ENCODE peak calls at places on chromosomes 13 and 19, in nine cellular contexts. One of them, this sample, is unnamed.
A peak's percentile ranks its signal among the peaks of the same experiment; 100 is the strongest.

GRCh38 chr19:50725218-50725931 is 2.2 kb downstream of the CLEC11A start:
- DNase-seq in tibial nerve: no peak
- DNase-seq in neural progenitor cell: no peak
- DNase-seq in cardiac muscle cell: no peak
- DNase-seq in colonic mucosa: no peak
- DNase-seq in suprapubic skin: no peak
- DNase-seq in right atrium auricular region: no peak
- DNase-seq in GM12865: no peak
- DNase-seq in transverse colon: no peak
- DNase-seq in this sample: no peak

GRCh38 chr13:58619396-58620113 is 988.0 kb downstream of the PCDH17 start:
- DNase-seq in suprapubic skin: no peak
- DNase-seq in cardiac muscle cell: no peak
- DNase-seq in transverse colon: no peak
- DNase-seq in right atrium auricular region: no peak
- DNase-seq in colonic mucosa: no peak
- DNase-seq in GM12865: peak; percentile 1
- DNase-seq in tibial nerve: no peak
- DNase-seq in neural progenitor cell: peak; percentile 46
- DNase-seq in this sample: no peak

GRCh38 chr13:24630121-24630520 is 50.1 kb upstream of the ATP12A start:
- DNase-seq in tibial nerve: no peak
- DNase-seq in GM12865: no peak
- DNase-seq in suprapubic skin: no peak
- DNase-seq in colonic mucosa: no peak
- DNase-seq in neural progenitor cell: no peak
- DNase-seq in transverse colon: no peak
- DNase-seq in right atrium auricular region: no peak
- DNase-seq in cardiac muscle cell: no peak
- DNase-seq in this sample: no peak

GRCh38 chr13:29540799-29541198 is 54.7 kb downstream of the SLC7A1 start:
- DNase-seq in right atrium auricular region: no peak
- DNase-seq in colonic mucosa: no peak
- DNase-seq in tibial nerve: no peak
- DNase-seq in GM12865: no peak
- DNase-seq in suprapubic skin: no peak
- DNase-seq in transverse colon: no peak
- DNase-seq in cardiac muscle cell: no peak
- DNase-seq in neural progenitor cell: no peak
- DNase-seq in this sample: no peak

GRCh38 chr19:55487884-55488687 is at the start of gene SSC5D:
- DNase-seq in colonic mucosa: no peak
- DNase-seq in right atrium auricular region: no peak
- DNase-seq in cardiac muscle cell: no peak
- DNase-seq in suprapubic skin: no peak
- DNase-seq in tibial nerve: no peak
- DNase-seq in transverse colon: no peak
- DNase-seq in neural progenitor cell: peak; percentile 61
- DNase-seq in GM12865: no peak
- DNase-seq in this sample: no peak

GRCh38 chr19:48053856-48054255 is 10.0 kb upstream of the CABP5 start:
- DNase-seq in tibial nerve: no peak
- DNase-seq in transverse colon: no peak
- DNase-seq in suprapubic skin: no peak
- DNase-seq in GM12865: no peak
- DNase-seq in neural progenitor cell: no peak
- DNase-seq in right atrium auricular region: no peak
- DNase-seq in cardiac muscle cell: no peak
- DNase-seq in colonic mucosa: no peak
- DNase-seq in this sample: peak; percentile 83

GRCh38 chr19:52231154-52231565 is 38.2 kb upstream of the ZNF766 start:
- DNase-seq in right atrium auricular region: no peak
- DNase-seq in transverse colon: no peak
- DNase-seq in GM12865: no peak
- DNase-seq in tibial nerve: no peak
- DNase-seq in cardiac muscle cell: no peak
- DNase-seq in suprapubic skin: no peak
- DNase-seq in neural progenitor cell: no peak
- DNase-seq in colonic mucosa: no peak
- DNase-seq in this sample: peak; percentile 54

GRCh38 chr19:39293394-39293793 is 2.8 kb upstream of the IFNL1 start:
- DNase-seq in cardiac muscle cell: no peak
- DNase-seq in right atrium auricular region: no peak
- DNase-seq in tibial nerve: no peak
- DNase-seq in neural progenitor cell: no peak
- DNase-seq in GM12865: no peak
- DNase-seq in suprapubic skin: no peak
- DNase-seq in transverse colon: no peak
- DNase-seq in colonic mucosa: no peak
- DNase-seq in this sample: no peak

GRCh38 chr13:73440296-73440895 is 381.6 kb downstream of the KLF5 start:
- DNase-seq in suprapubic skin: no peak
- DNase-seq in right atrium auricular region: no peak
- DNase-seq in neural progenitor cell: peak; percentile 27
- DNase-seq in colonic mucosa: peak; percentile 41
- DNase-seq in transverse colon: no peak
- DNase-seq in GM12865: no peak
- DNase-seq in cardiac muscle cell: no peak
- DNase-seq in tibial nerve: no peak
- DNase-seq in this sample: peak; percentile 45

GRCh38 chr19:16032509-16033135 is 43.7 kb upstream of the TPM4 start:
- DNase-seq in colonic mucosa: no peak
- DNase-seq in GM12865: no peak
- DNase-seq in transverse colon: no peak
- DNase-seq in cardiac muscle cell: no peak
- DNase-seq in suprapubic skin: no peak
- DNase-seq in neural progenitor cell: no peak
- DNase-seq in tibial nerve: no peak
- DNase-seq in right atrium auricular region: no peak
- DNase-seq in this sample: no peak

GRCh38 chr19:13850910-13851753 is 25.8 kb upstream of the NANOS3 start:
- DNase-seq in transverse colon: peak; percentile 86
- DNase-seq in GM12865: no peak
- DNase-seq in right atrium auricular region: peak; percentile 95
- DNase-seq in neural progenitor cell: no peak
- DNase-seq in tibial nerve: peak; percentile 80
- DNase-seq in suprapubic skin: peak; percentile 97
- DNase-seq in cardiac muscle cell: no peak
- DNase-seq in colonic mucosa: peak; percentile 80
- DNase-seq in this sample: peak; percentile 94

GRCh38 chr13:51834581-51835158 is 10.3 kb downstream of the TMEM272 start:
- DNase-seq in suprapubic skin: no peak
- DNase-seq in cardiac muscle cell: no peak
- DNase-seq in GM12865: no peak
- DNase-seq in colonic mucosa: no peak
- DNase-seq in right atrium auricular region: no peak
- DNase-seq in neural progenitor cell: peak; percentile 18
- DNase-seq in transverse colon: no peak
- DNase-seq in tibial nerve: no peak
- DNase-seq in this sample: no peak

GRCh38 chr13:57627663-57628062 is 3.9 kb upstream of the PCDH17 start:
- DNase-seq in colonic mucosa: no peak
- DNase-seq in GM12865: peak; percentile 11
- DNase-seq in transverse colon: no peak
- DNase-seq in right atrium auricular region: no peak
- DNase-seq in suprapubic skin: no peak
- DNase-seq in neural progenitor cell: peak; percentile 26
- DNase-seq in cardiac muscle cell: peak; percentile 50
- DNase-seq in tibial nerve: no peak
- DNase-seq in this sample: peak; percentile 39

GRCh38 chr19:50371914-50372475 is 4.3 kb upstream of the NR1H2 start:
- DNase-seq in colonic mucosa: no peak
- DNase-seq in transverse colon: no peak
- DNase-seq in suprapubic skin: no peak
- DNase-seq in tibial nerve: no peak
- DNase-seq in neural progenitor cell: no peak
- DNase-seq in cardiac muscle cell: no peak
- DNase-seq in GM12865: no peak
- DNase-seq in right atrium auricular region: no peak
- DNase-seq in this sample: peak; percentile 26

GRCh38 chr19:3456925-3457530 is 23.3 kb downstream of the SMIM24 start:
- DNase-seq in transverse colon: no peak
- DNase-seq in suprapubic skin: no peak
- DNase-seq in colonic mucosa: no peak
- DNase-seq in right atrium auricular region: no peak
- DNase-seq in cardiac muscle cell: no peak
- DNase-seq in GM12865: no peak
- DNase-seq in tibial nerve: no peak
- DNase-seq in neural progenitor cell: no peak
- DNase-seq in this sample: no peak

GRCh38 chr13:57624565-57625435 is 6.7 kb upstream of the PCDH17 start:
- DNase-seq in tibial nerve: no peak
- DNase-seq in cardiac muscle cell: peak; percentile 87
- DNase-seq in colonic mucosa: no peak
- DNase-seq in GM12865: peak; percentile 47
- DNase-seq in suprapubic skin: no peak
- DNase-seq in right atrium auricular region: no peak
- DNase-seq in neural progenitor cell: peak; percentile 86
- DNase-seq in transverse colon: peak; percentile 8
- DNase-seq in this sample: peak; percentile 71

GRCh38 chr19:6460099-6460884 is 700 bp upstream of the SLC25A23 start:
- DNase-seq in GM12865: peak; percentile 99
- DNase-seq in cardiac muscle cell: peak; percentile 100
- DNase-seq in tibial nerve: peak; percentile 92
- DNase-seq in suprapubic skin: peak; percentile 97
- DNase-seq in colonic mucosa: peak; percentile 98
- DNase-seq in transverse colon: peak; percentile 98
- DNase-seq in neural progenitor cell: peak; percentile 100
- DNase-seq in right atrium auricular region: peak; percentile 95
- DNase-seq in this sample: peak; percentile 99

GRCh38 chr19:54316746-54317107 is 3.8 kb upstream of the LILRA5 start:
- DNase-seq in suprapubic skin: no peak
- DNase-seq in colonic mucosa: no peak
- DNase-seq in tibial nerve: no peak
- DNase-seq in right atrium auricular region: no peak
- DNase-seq in neural progenitor cell: peak; percentile 24
- DNase-seq in GM12865: no peak
- DNase-seq in cardiac muscle cell: no peak
- DNase-seq in transverse colon: no peak
- DNase-seq in this sample: no peak

GRCh38 chr13:73230714-73231113 is 171.9 kb downstream of the KLF5 start:
- DNase-seq in neural progenitor cell: no peak
- DNase-seq in right atrium auricular region: no peak
- DNase-seq in GM12865: peak; percentile 21
- DNase-seq in tibial nerve: no peak
- DNase-seq in cardiac muscle cell: no peak
- DNase-seq in suprapubic skin: no peak
- DNase-seq in transverse colon: no peak
- DNase-seq in colonic mucosa: no peak
- DNase-seq in this sample: peak; percentile 64

GRCh38 chr19:32916969-32917611 is 47.5 kb upstream of the SLC7A9 start:
- DNase-seq in tibial nerve: no peak
- DNase-seq in cardiac muscle cell: no peak
- DNase-seq in transverse colon: no peak
- DNase-seq in suprapubic skin: no peak
- DNase-seq in neural progenitor cell: no peak
- DNase-seq in right atrium auricular region: no peak
- DNase-seq in colonic mucosa: no peak
- DNase-seq in GM12865: no peak
- DNase-seq in this sample: no peak

GRCh38 chr13:80529734-80530133 is 188.8 kb upstream of the SPRY2 start:
- DNase-seq in cardiac muscle cell: no peak
- DNase-seq in tibial nerve: no peak
- DNase-seq in suprapubic skin: no peak
- DNase-seq in transverse colon: no peak
- DNase-seq in colonic mucosa: no peak
- DNase-seq in right atrium auricular region: no peak
- DNase-seq in neural progenitor cell: no peak
- DNase-seq in GM12865: no peak
- DNase-seq in this sample: peak; percentile 60

DNA sequence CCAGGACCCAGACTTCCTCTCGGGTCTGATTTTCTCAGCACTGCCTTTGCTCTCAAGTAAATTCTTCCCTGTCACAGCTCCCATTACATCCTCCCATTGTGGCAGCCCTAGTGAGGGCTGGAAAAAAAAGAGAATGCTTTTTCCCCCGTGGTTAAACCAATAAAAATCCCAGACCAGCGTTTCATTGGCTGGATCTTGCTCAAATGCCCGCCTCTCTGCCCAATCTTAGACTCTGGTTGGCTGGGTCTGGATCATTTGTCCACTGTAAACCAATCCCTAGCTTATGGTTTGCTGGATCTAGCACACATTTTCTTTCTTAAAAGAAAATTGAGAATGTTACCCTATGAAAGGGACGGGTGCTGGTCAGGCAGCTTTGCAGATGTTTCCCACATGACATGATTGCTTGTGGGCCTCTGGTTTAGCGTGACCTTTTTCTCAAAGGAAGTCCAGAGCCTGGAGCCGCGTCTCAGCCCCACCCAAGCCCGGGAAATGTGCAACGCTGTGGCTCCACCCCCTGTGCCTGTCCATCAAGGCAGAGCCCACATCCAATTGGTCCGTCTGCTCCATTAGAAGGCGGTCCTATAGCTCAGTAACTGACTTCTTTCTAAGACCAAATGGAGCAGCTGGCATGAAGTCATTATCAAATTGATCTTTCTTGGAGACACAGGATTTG is 2.8 kb upstream of the MCEMP1 start:
- DNase-seq in neural progenitor cell: peak; percentile 71
- DNase-seq in colonic mucosa: peak; percentile 86
- DNase-seq in GM12865: peak; percentile 80
- DNase-seq in tibial nerve: no peak
- DNase-seq in right atrium auricular region: peak; percentile 75
- DNase-seq in cardiac muscle cell: peak; percentile 20
- DNase-seq in suprapubic skin: peak; percentile 87
- DNase-seq in transverse colon: peak; percentile 77
- DNase-seq in this sample: peak; percentile 59
- H3K4me3 ChIP-seq in neural progenitor cell: no peak overlapping the region
- H3K4me3 ChIP-seq in colonic mucosa: no peak overlapping the region
- H3K4me3 ChIP-seq in GM12865: no peak overlapping the region
- H3K4me3 ChIP-seq in tibial nerve: no peak overlapping the region
- H3K4me3 ChIP-seq in right atrium auricular region: no peak overlapping the region
- H3K4me3 ChIP-seq in cardiac muscle cell: no peak overlapping the region
- H3K4me3 ChIP-seq in suprapubic skin: no peak overlapping the region
- H3K4me3 ChIP-seq in transverse colon: no peak overlapping the region
- H3K4me3 ChIP-seq in this sample: no peak overlapping the region

GRCh38 chr13:46170687-46171086 is 11.3 kb downstream of the LCP1 start:
- DNase-seq in right atrium auricular region: no peak
- DNase-seq in neural progenitor cell: no peak
- DNase-seq in GM12865: no peak
- DNase-seq in colonic mucosa: no peak
- DNase-seq in tibial nerve: no peak
- DNase-seq in suprapubic skin: no peak
- DNase-seq in cardiac muscle cell: peak; percentile 8
- DNase-seq in transverse colon: no peak
- DNase-seq in this sample: no peak
- TF ChIP-seq CTCF in right atrium auricular region: no peak
- TF ChIP-seq CTCF in neural progenitor cell: peak; percentile 9
- TF ChIP-seq CTCF in GM12865: no peak
- TF ChIP-seq CTCF in colonic mucosa: no peak
- TF ChIP-seq CTCF in tibial nerve: no peak
- TF ChIP-seq CTCF in suprapubic skin: no peak
- TF ChIP-seq CTCF in cardiac muscle cell: no peak
- TF ChIP-seq CTCF in transverse colon: no peak
- TF ChIP-seq CTCF in this sample: no peak

GRCh38 chr19:8256276-8257051 is 47.3 kb downstream of the CERS4 start:
- DNase-seq in cardiac muscle cell: no peak
- DNase-seq in suprapubic skin: no peak
- DNase-seq in tibial nerve: no peak
- DNase-seq in GM12865: no peak
- DNase-seq in neural progenitor cell: no peak
- DNase-seq in colonic mucosa: no peak
- DNase-seq in right atrium auricular region: no peak
- DNase-seq in transverse colon: no peak
- DNase-seq in this sample: no peak
- H3K4me3 ChIP-seq in cardiac muscle cell: no peak overlapping the region
- H3K4me3 ChIP-seq in suprapubic skin: no peak overlapping the region
- H3K4me3 ChIP-seq in tibial nerve: no peak overlapping the region
- H3K4me3 ChIP-seq in GM12865: no peak overlapping the region
- H3K4me3 ChIP-seq in neural progenitor cell: no peak overlapping the region
- H3K4me3 ChIP-seq in colonic mucosa: no peak overlapping the region
- H3K4me3 ChIP-seq in right atrium auricular region: no peak overlapping the region
- H3K4me3 ChIP-seq in transverse colon: no peak overlapping the region
- H3K4me3 ChIP-seq in this sample: no peak overlapping the region

GRCh38 chr13:97911311-97912138 is 42.0 kb upstream of the IPO5 start:
- DNase-seq in right atrium auricular region: no peak
- DNase-seq in neural progenitor cell: peak; percentile 39
- DNase-seq in GM12865: peak; percentile 38
- DNase-seq in suprapubic skin: no peak
- DNase-seq in transverse colon: no peak
- DNase-seq in tibial nerve: no peak
- DNase-seq in cardiac muscle cell: no peak
- DNase-seq in colonic mucosa: no peak
- DNase-seq in this sample: peak; percentile 56
- TF ChIP-seq CTCF in right atrium auricular region: no peak
- TF ChIP-seq CTCF in neural progenitor cell: peak; percentile 63
- TF ChIP-seq CTCF in GM12865: peak; percentile 54
- TF ChIP-seq CTCF in suprapubic skin: no peak
- TF ChIP-seq CTCF in transverse colon: no peak
- TF ChIP-seq CTCF in tibial nerve: no peak
- TF ChIP-seq CTCF in cardiac muscle cell: peak; percentile 48
- TF ChIP-seq CTCF in colonic mucosa: peak; percentile 21
- TF ChIP-seq CTCF in this sample: peak; percentile 42